ENCODE peak calls at places on chromosomes 7 and 10, in five cellular contexts. D is IMR-90, X is lower leg skin, T is GM23338, J is mucosa of descending colon. Z is an unnamed sample.

GRCh38 chr7:34260282-34260681 is 354.9 kb downstream of the BMPER start:
- DNase-seq in D (peak; percentile 94), X (no peak), T (no peak), J (no peak), Z (peak; percentile 85)

GRCh38 chr7:71746004-71746403 is 614.1 kb downstream of the GALNT17 start:
- DNase-seq in D (no peak), X (no peak), T (peak; percentile 18), J (no peak), Z (no peak)

GRCh38 chr7:28671526-28671925 is 259.2 kb downstream of the CREB5 start:
- DNase-seq in D (no peak), X (no peak), T (no peak), J (no peak), Z (no peak)

GRCh38 chr10:6778992-6779701 is 199.1 kb upstream of the PRKCQ start:
- DNase-seq in D (peak; percentile 99), X (no peak), T (no peak), J (no peak), Z (peak; percentile 95)

GRCh38 chr7:140810830-140811556 is 113.7 kb downstream of the BRAF start:
- DNase-seq in D (peak; percentile 66), X (peak; percentile 64), T (peak; percentile 87), J (peak; percentile 93), Z (peak; percentile 84)

GRCh38 chr10:131062621-131063260 is 248.8 kb downstream of the TCERG1L start:
- DNase-seq in D (no peak), X (no peak), T (no peak), J (no peak), Z (no peak)

GRCh38 chr10:11242443-11243386 is 225.0 kb downstream of the CELF2 start:
- DNase-seq in D (peak; percentile 62), X (no peak), T (no peak), J (peak; percentile 58), Z (peak; percentile 50)

GRCh38 chr7:116500071-116500853 is 724 bp downstream of the CAV2 start:
- DNase-seq in D (peak; percentile 50), X (peak; percentile 62), T (peak; percentile 71), J (peak; percentile 21), Z (peak; percentile 69)

GRCh38 chr7:41910916-41911315 is 208.0 kb upstream of the INHBA start:
- DNase-seq in D (peak; percentile 24), X (no peak), T (no peak), J (no peak), Z (no peak)

GRCh38 chr7:144761493-144761892 is 74.4 kb downstream of the TPK1 start:
- DNase-seq in D (no peak), X (no peak), T (no peak), J (no peak), Z (no peak)

GRCh38 chr7:137454169-137455166 is 110.9 kb upstream of the PTN start:
- DNase-seq in D (peak; percentile 93), X (peak; percentile 77), T (peak; percentile 66), J (peak; percentile 11), Z (peak; percentile 98)

GRCh38 chr10:77873558-77874380 is 52.8 kb downstream of the DLG5 start:
- DNase-seq in D (peak; percentile 42), X (peak; percentile 54), T (no peak), J (peak; percentile 41), Z (peak; percentile 44)

GRCh38 chr10:92567952-92568600 is 5.8 kb downstream of the IDE start:
- DNase-seq in D (peak; percentile 72), X (no peak), T (peak; percentile 9), J (no peak), Z (peak; percentile 75)

GRCh38 chr7:129782257-129783096 is 170.3 kb downstream of the UBE2H start:
- DNase-seq in D (no peak), X (no peak), T (no peak), J (no peak), Z (no peak)

GRCh38 chr10:35300063-35300699 is 36.1 kb upstream of the CCNY start:
- DNase-seq in D (peak; percentile 43), X (peak; percentile 69), T (no peak), J (peak; percentile 24), Z (peak; percentile 95)

GRCh38 chr7:140904081-140904480 is 20.6 kb downstream of the BRAF start:
- DNase-seq in D (peak; percentile 33), X (no peak), T (no peak), J (no peak), Z (no peak)

GRCh38 chr7:70092314-70093303 is 494.3 kb downstream of the AUTS2 start:
- DNase-seq in D (peak; percentile 0), X (no peak), T (no peak), J (peak; percentile 4), Z (peak; percentile 45)

GRCh38 chr10:86688398-86688921 is 20.1 kb downstream of the LDB3 start:
- DNase-seq in D (peak; percentile 70), X (peak; percentile 43), T (peak; percentile 85), J (peak; percentile 62), Z (peak; percentile 83)

GRCh38 chr7:44065431-44066110 is at the start of gene PGAM2:
- DNase-seq in D (no peak), X (no peak), T (peak; percentile 67), J (no peak), Z (peak; percentile 47)

GRCh38 chr7:90536449-90536848 is 59.7 kb upstream of the CDK14 start:
- DNase-seq in D (no peak), X (no peak), T (no peak), J (no peak), Z (no peak)

GRCh38 chr7:43076189-43076605 is 36.2 kb upstream of the HECW1 start:
- DNase-seq in D (peak; percentile 2), X (no peak), T (peak; percentile 37), J (no peak), Z (no peak)

GRCh38 chr10:64571053-64571452 is 1049.9 kb downstream of the REEP3 start:
- DNase-seq in D (no peak), X (no peak), T (no peak), J (no peak), Z (no peak)

GRCh38 chr10:80599424-80599847 is 61.7 kb downstream of the SH2D4B start:
- DNase-seq in D (peak; percentile 22), X (no peak), T (peak; percentile 92), J (peak; percentile 19), Z (peak; percentile 48)

GRCh38 chr7:127900735-127901685 is 130.2 kb downstream of the LRRC4 start:
- DNase-seq in D (no peak), X (no peak), T (peak; percentile 67), J (no peak), Z (no peak)

GRCh38 chr10:123000155-123000554 is 8.4 kb downstream of the IKZF5 start:
- DNase-seq in D (no peak), X (no peak), T (no peak), J (no peak), Z (no peak)

GRCh38 chr10:1465993-1466764 is 271.1 kb downstream of the ADARB2 start:
- DNase-seq in D (no peak), X (no peak), T (no peak), J (no peak), Z (no peak)

GRCh38 chr7:114819629-114820362 is 102.1 kb upstream of the MDFIC start:
- DNase-seq in D (peak; percentile 98), X (peak; percentile 72), T (no peak), J (no peak), Z (peak; percentile 97)

GRCh38 chr10:53209941-53210611 is 437.5 kb upstream of the MBL2 start:
- DNase-seq in D (peak; percentile 4), X (no peak), T (peak; percentile 75), J (no peak), Z (peak; percentile 16)

GRCh38 chr7:2138146-2138765 is 94.5 kb downstream of the MAD1L1 start:
- DNase-seq in D (no peak), X (no peak), T (no peak), J (peak; percentile 35), Z (no peak)
- H3K4me3 ChIP-seq in D (no peak overlapping the region), X (no peak overlapping the region), T (no peak overlapping the region), J (no peak overlapping the region), Z (no peak overlapping the region)

GRCh38 chr10:114916653-114917052 is 21.3 kb upstream of the TRUB1 start:
- DNase-seq in D (no peak), X (no peak), T (no peak), J (no peak), Z (no peak)

GRCh38 chr10:114914545-114914944 is 23.4 kb upstream of the TRUB1 start:
- DNase-seq in D (no peak), X (no peak), T (no peak), J (no peak), Z (no peak)

GRCh38 chr10:114917927-114918672 is 19.9 kb upstream of the TRUB1 start:
- DNase-seq in D (peak; percentile 37), X (no peak), T (peak; percentile 64), J (no peak), Z (no peak)

GRCh38 chr10:114915294-114915693 is 22.7 kb upstream of the TRUB1 start:
- DNase-seq in D (no peak), X (no peak), T (no peak), J (no peak), Z (no peak)

GRCh38 chr10:114917459-114917858 is 20.5 kb upstream of the TRUB1 start:
- DNase-seq in D (no peak), X (no peak), T (no peak), J (no peak), Z (no peak)
- H3K4me3 ChIP-seq in D (no peak overlapping the region), X (no peak overlapping the region), T (no peak overlapping the region), J (no peak overlapping the region), Z (no peak overlapping the region)

GRCh38 chr10:15311885-15312280 is 59.2 kb downstream of the FAM171A1 start:
- DNase-seq in D (no peak), X (no peak), T (no peak), J (no peak), Z (no peak)
- H3K4me3 ChIP-seq in D (no peak overlapping the region), X (no peak overlapping the region), T (no peak overlapping the region), J (no peak overlapping the region), Z (no peak overlapping the region)

GRCh38 chr7:1099154-1099542 is 11.2 kb downstream of the GPER1 start:
- DNase-seq in D (no peak), X (no peak), T (no peak), J (no peak), Z (no peak)
- H3K4me3 ChIP-seq in D (no peak overlapping the region), X (no peak overlapping the region), T (no peak overlapping the region), J (no peak overlapping the region), Z (no peak overlapping the region)

GRCh38 chr10:110923856-110924493 is 4.6 kb downstream of the SHOC2 start:
- DNase-seq in D (no peak), X (no peak), T (no peak), J (no peak), Z (no peak)
- H3K4me3 ChIP-seq in D (no peak overlapping the region), X (no peak overlapping the region), T (no peak overlapping the region), J (no peak overlapping the region), Z (no peak overlapping the region)

DNA sequence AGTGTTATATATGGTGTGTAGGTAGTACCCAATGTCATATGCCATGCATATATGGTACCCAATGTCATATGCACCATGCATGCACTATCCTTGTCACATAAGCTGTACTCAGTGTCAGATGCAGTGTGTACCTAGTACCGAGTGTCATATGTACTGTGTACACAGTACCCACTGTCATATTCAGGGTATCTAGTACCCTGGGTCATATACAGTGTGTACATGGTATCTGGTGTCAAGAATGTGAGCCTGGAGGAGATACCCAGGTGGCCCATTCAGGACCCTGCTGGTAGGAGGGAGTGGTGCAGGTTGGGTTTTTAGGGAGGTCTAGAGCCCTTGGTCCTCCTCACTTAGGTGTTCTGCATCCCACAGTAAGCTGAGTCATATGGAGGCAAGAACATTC is 1.8 kb downstream of the ZMYND11 start:
- DNase-seq in D (peak; percentile 7), X (no peak), T (peak; percentile 76), J (no peak), Z (no peak)
- H3K4me3 ChIP-seq in D (no peak overlapping the region), X (no peak overlapping the region), T (no peak overlapping the region), J (no peak overlapping the region), Z (no peak overlapping the region)